ENCODE peak calls at places on chromosomes 11 and 22, in four cellular contexts. X, T, R and C are unnamed samples.

GRCh38 chr11:16278986-16279385 is 77.4 kb downstream of the SOX6 start:
- DNase-seq in X (no peak), R (no peak), T (no peak), C (no peak)

GRCh38 chr11:132604446-132604845 is 927.9 kb downstream of the OPCML start:
- DNase-seq in T (no peak), X (no peak), R (no peak), C (no peak)

GRCh38 chr11:19345848-19346681 is 105.3 kb upstream of the E2F8 start:
- DNase-seq in R (peak), X (no peak), T (no peak), C (no peak)

GRCh38 chr22:22683668-22684361 is 39.4 kb downstream of the GGTLC2 start:
- DNase-seq in R (no peak), X (no peak), T (no peak), C (no peak)

GRCh38 chr11:118912742-118913410 is 12.8 kb downstream of the BCL9L start:
- DNase-seq in T (no peak), R (no peak), X (peak), C (no peak)

GRCh38 chr11:62804310-62805043 is 763 bp downstream of the NXF1 start:
- DNase-seq in R (no peak), T (no peak), X (no peak), C (no peak)

GRCh38 chr11:26510756-26511155 is 61.3 kb downstream of the MUC15 start:
- DNase-seq in R (no peak), X (no peak), T (no peak), C (no peak)

GRCh38 chr11:126816655-126817054 is 183.9 kb downstream of the KIRREL3 start:
- DNase-seq in R (no peak), X (no peak), T (no peak), C (no peak)

GRCh38 chr11:36349345-36350136 is 53.5 kb downstream of the PRR5L start:
- DNase-seq in X (no peak), T (no peak), R (no peak), C (no peak)

GRCh38 chr11:125401235-125401634 is 94.8 kb downstream of the FEZ1 start:
- DNase-seq in X (no peak), T (no peak), R (no peak), C (no peak)

GRCh38 chr11:129766858-129767604 is 48.6 kb upstream of the TMEM45B start:
- DNase-seq in R (no peak), T (peak), X (no peak), C (peak)

GRCh38 chr11:121510438-121510837 is 57.7 kb upstream of the SORL1-AS1 start:
- DNase-seq in R (no peak), T (no peak), X (no peak), C (no peak)

GRCh38 chr11:131859811-131860210 is 489.4 kb downstream of the NTM start:
- DNase-seq in R (no peak), T (no peak), X (no peak), C (no peak)

GRCh38 chr11:121596195-121597145 is 143.7 kb upstream of the SORL1-AS1 start:
- DNase-seq in R (no peak), X (no peak), T (no peak), C (no peak)

GRCh38 chr11:64695548-64695947 is 27.4 kb downstream of the NRXN2 start:
- DNase-seq in R (no peak), T (no peak), X (no peak), C (no peak)

GRCh38 chr11:1302041-1302460 is 7.4 kb downstream of the TOLLIP start:
- DNase-seq in R (no peak), T (no peak), X (no peak), C (no peak)

GRCh38 chr11:76783901-76784813 is 1.0 kb downstream of the TSKU start:
- DNase-seq in R (peak), T (peak), X (no peak), C (peak)

GRCh38 chr22:30920407-30920806 is 48.2 kb downstream of the MORC2 start:
- DNase-seq in R (peak), X (peak), T (peak), C (peak)

GRCh38 chr11:5910521-5910920 is 17.5 kb downstream of the OR52E5 start:
- DNase-seq in T (no peak), R (no peak), X (no peak), C (no peak)

GRCh38 chr22:31097941-31098632 is 9.3 kb downstream of the SELENOM start:
- DNase-seq in R (no peak), X (no peak), T (no peak), C (no peak)

GRCh38 chr22:33274214-33274828 is 216.1 kb upstream of the SYN3 start:
- DNase-seq in X (no peak), R (peak), T (peak), C (peak)

GRCh38 chr11:45336136-45336535 is 50.0 kb upstream of the SYT13 start:
- DNase-seq in T (no peak), X (no peak), R (no peak), C (peak)

GRCh38 chr22:32185821-32186220 is 19.1 kb downstream of the RFPL2 start:
- DNase-seq in X (no peak), T (no peak), R (no peak), C (no peak)

GRCh38 chr11:108518581-108518980 is 20.4 kb upstream of the POGLUT3 start:
- DNase-seq in R (no peak), X (no peak), T (no peak), C (no peak)

GRCh38 chr11:9693801-9694553 is 30.1 kb downstream of the SWAP70 start:
- DNase-seq in R (no peak), X (no peak), T (no peak), C (no peak)

GRCh38 chr11:12841946-12842630 is 167.0 kb upstream of the RASSF10 start:
- DNase-seq in R (peak), X (no peak), T (no peak), C (no peak)

GRCh38 chr11:132610216-132610615 is 922.1 kb downstream of the OPCML start:
- DNase-seq in X (no peak), T (no peak), R (no peak), C (no peak)

GRCh38 chr11:81869337-81870065 is 864.2 kb downstream of the FAM181B start:
- DNase-seq in T (no peak), R (no peak), X (peak), C (no peak)

DNA sequence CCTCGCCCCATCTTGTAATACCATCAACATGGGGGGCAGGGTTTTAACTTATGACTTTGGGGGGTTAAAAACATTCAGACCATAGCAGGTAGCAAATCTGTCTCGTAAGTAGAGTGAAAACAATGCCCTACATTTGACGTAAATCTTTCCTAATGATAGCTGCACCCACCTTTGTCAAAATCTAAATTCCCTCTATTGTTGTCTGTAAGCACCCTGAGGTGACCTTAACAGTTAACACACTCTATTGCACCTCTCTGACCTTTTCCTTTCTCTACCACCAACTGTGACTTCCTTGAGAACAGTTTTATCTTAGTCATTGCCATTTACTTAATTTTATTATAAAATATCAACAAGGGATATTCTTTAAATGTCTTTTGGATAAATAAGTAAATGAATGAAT is 1024.9 kb upstream of the CNTN5 start:
- DNase-seq in X (no peak), T (no peak), R (no peak), C (no peak)
- TF ChIP-seq HDAC6 in X (no peak), T (no peak), R (no peak), C (no peak)

GRCh38 chr22:20117656-20118571 is 888 bp upstream of the TRMT2A start:
- DNase-seq in R (peak), T (no peak), X (no peak), C (no peak)
- TF ChIP-seq HDAC2 in R (peak), T (no peak), X (no peak), C (no peak)

DNA sequence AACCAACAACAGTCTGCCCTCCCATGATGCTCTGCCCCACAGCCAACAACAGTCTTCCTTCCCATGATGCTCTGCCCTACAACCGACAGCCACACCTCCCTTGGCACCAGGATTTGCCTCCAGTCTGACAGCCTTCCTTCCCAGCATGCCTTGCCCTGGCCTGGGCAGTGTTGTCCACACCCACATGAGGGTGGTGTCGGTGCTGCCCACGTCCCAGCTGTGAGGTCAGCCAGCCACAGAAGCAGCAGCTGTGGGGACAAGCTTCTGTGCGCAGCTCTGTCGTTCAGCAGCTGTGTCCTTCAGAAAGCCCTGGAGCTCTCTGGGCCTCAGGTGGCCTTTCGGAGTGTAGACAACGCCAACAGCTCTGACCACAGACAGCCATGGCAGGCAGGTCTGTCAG is 1378.9 kb downstream of the BRD1 start:
- DNase-seq in R (no peak), T (no peak), X (no peak), C (no peak)
- TF ChIP-seq HDAC6 in R (no peak), T (no peak), X (no peak), C (no peak)

GRCh38 chr22:50017701-50018224 is 5.2 kb upstream of the IL17REL start:
- DNase-seq in X (no peak), T (no peak), R (no peak), C (no peak)

GRCh38 chr22:50015451-50016307 is 3.1 kb upstream of the IL17REL start:
- DNase-seq in X (no peak), R (no peak), T (no peak), C (peak)

GRCh38 chr22:50014655-50015401 is 2.3 kb upstream of the IL17REL start:
- DNase-seq in R (no peak), T (no peak), X (no peak), C (peak)

GRCh38 chr22:50016988-50017700 is 4.6 kb upstream of the IL17REL start:
- DNase-seq in R (no peak), T (no peak), X (peak), C (no peak)

DNA sequence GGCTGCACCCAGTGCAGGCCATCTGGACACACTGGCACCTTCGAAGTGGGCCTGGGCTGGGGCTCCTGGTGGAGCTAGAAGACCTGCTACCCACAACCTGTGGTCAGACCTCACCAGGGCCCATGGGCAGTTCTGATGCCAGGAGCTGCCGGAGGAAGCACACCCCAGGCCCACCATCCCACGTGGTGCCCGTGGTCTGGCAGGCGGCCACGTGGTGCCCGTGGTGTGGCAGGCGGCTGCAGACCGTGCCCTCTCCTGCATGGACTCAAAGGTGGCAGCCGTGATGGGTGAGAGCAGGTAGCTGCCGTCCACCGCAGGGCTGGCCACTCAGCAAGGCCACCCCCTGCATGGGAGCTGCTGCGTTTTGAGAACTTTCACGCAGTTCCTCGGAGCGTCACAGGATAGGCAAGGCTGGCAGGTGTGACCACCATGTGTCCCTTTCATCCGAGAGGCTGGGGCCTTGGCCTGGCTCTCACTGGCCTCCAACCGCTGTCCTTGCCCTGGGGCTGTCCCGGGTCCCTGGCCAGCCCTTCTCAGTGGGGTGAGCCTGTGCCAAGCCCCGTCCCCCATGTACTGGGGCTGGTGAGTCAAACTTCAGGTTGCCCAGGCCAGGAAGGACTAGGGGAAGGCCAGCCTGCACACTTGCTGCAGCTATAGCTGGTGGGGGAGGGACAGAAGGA is 3.9 kb upstream of the IL17REL start:
- DNase-seq in R (no peak), T (no peak), X (no peak), C (no peak)
- TF ChIP-seq HDAC2 in R (no peak), T (no peak), X (no peak), C (no peak)

DNA sequence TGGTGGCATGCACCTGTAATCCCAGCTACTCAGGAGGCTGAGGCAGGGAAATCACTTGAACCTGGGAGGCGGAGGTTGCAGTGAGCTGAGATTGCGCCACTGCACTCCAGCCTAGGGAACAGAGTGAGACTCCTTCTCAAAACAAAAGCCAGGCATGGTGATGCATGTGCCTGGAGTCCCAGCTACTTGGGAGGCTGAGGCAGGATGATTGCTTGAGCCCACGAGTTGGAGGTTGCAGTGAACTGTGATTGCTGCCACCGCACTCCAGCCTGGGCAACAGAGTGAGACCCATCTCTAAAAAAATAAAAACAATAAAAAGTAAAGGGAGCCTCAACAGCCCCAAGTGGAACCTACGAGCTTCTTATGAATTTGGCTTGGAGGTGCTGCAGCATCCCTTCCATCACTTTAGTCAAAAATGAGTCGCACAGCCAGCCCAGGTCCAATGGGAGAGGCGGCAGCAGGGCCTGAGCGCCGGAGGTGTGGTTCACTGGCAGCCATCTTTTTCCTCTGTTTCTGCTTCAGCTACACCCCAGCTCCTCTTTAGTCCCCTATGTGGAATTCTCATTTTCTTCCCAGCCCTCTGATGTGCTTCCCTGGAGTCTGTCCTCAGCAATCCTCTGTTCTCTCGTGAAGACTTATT is 29.2 kb upstream of the GCAT start:
- DNase-seq in T (no peak), X (no peak), R (no peak), C (no peak)
- TF ChIP-seq HDAC6 in T (no peak), X (no peak), R (no peak), C (no peak)

GRCh38 chr11:114736806-114737205 is 58.5 kb downstream of the NXPE2 start:
- DNase-seq in X (no peak), R (no peak), T (no peak), C (no peak)

GRCh38 chr11:114738954-114739353 is 60.6 kb downstream of the NXPE2 start:
- DNase-seq in R (peak), X (no peak), T (peak), C (peak)
- TF ChIP-seq HDAC2 in R (no peak), X (no peak), T (no peak), C (no peak)

GRCh38 chr11:94521684-94522083 is 9.4 kb downstream of the C11orf97 start:
- DNase-seq in R (peak), T (peak), X (no peak), C (no peak)

GRCh38 chr11:94515398-94515797 is 3.1 kb downstream of the C11orf97 start:
- DNase-seq in R (no peak), X (no peak), T (no peak), C (no peak)

GRCh38 chr11:94518300-94518699 is 6.0 kb downstream of the C11orf97 start:
- DNase-seq in X (no peak), R (no peak), T (no peak), C (no peak)

GRCh38 chr11:94516725-94517124 is 4.5 kb downstream of the C11orf97 start:
- DNase-seq in T (peak), R (no peak), X (no peak), C (no peak)

DNA sequence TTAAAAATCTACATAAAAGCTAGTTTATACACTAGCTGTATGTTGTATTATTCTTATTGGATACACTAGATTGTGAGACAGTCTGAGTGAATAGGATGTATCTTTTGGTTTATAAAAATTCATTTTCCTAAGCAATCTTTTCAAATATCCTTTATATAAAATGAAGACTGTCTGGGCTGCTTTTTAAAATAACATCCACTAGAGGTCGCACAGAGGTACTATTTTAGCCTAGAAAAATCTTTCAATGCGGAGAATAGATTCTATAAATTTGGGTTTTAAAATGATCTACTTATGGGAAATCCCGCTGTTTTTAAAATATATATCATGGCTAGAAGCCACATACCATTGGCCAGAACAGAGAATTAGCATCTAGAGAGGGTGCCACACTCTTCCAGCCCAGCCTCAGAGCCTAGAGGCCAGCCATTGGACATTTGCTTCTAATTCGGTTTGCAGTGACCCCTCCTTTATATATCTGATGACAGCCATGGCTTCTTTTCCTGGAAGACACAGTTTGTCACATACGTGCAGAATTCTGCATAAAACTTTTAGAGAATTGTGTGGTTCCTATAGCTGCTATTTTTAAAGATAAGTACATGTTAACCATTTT is 7.3 kb downstream of the C11orf97 start:
- DNase-seq in T (no peak), R (peak), X (no peak), C (no peak)
- TF ChIP-seq HDAC6 in T (no peak), R (no peak), X (no peak), C (no peak)